ENCODE peak calls at places on chromosomes 11 and 22, in six cellular contexts. Q is GM12878, G is OCI-LY7, V is PC-3, K is GM23248, J is HCT116. Z is an unnamed sample. For H3K4me1, the result is how much of the 10 kb centered on the place peaks cover.

GRCh38 chr11:128334311-128335044 is 252.9 kb downstream of the ETS1 start:
- DNase-seq in Q (no peak), G (no peak), V (peak), K (no peak), J (no peak), Z (no peak)

GRCh38 chr11:87352759-87353707 is 315.3 kb downstream of the TMEM135 start:
- DNase-seq in Q (no peak), G (peak), V (peak), K (peak), J (peak), Z (peak)

GRCh38 chr11:88552377-88553029 is 215.0 kb upstream of the CTSC start:
- DNase-seq in Q (peak), G (peak), V (peak), K (peak), J (peak), Z (peak)

GRCh38 chr11:12173111-12173510 is 62.7 kb downstream of the MICAL2 start:
- DNase-seq in Q (no peak), G (no peak), V (no peak), K (no peak), J (no peak), Z (no peak)

GRCh38 chr11:46733234-46733633 is 14.2 kb downstream of the F2 start:
- DNase-seq in Q (no peak), G (no peak), V (no peak), K (no peak), J (no peak), Z (no peak)

GRCh38 chr11:14418801-14419417 is 59.9 kb upstream of the RRAS2 start:
- DNase-seq in Q (no peak), G (peak), V (peak), K (peak), J (peak), Z (peak)

GRCh38 chr11:1852885-1853284 is at the start of gene LSP1:
- DNase-seq in Q (peak), G (peak), V (no peak), K (no peak), J (no peak), Z (no peak)

GRCh38 chr11:19827399-19828135 is 114.9 kb downstream of the NAV2 start:
- DNase-seq in Q (no peak), G (peak), V (no peak), K (no peak), J (no peak), Z (peak)

GRCh38 chr22:26401726-26402125 is 27.3 kb upstream of the ASPHD2 start:
- DNase-seq in Q (no peak), G (no peak), V (no peak), K (no peak), J (peak), Z (peak)

GRCh38 chr11:6672006-6672405 is 11.1 kb downstream of the MRPL17 start:
- DNase-seq in Q (no peak), G (no peak), V (no peak), K (no peak), J (no peak), Z (no peak)
- H2AFZ ChIP-seq in Q (no peak), G (no peak), V (no peak), K (no peak), J (no peak), Z (no peak)

GRCh38 chr11:73466643-73467042 is 90.4 kb downstream of the RELT start:
- DNase-seq in Q (no peak), G (no peak), V (no peak), K (no peak), J (no peak), Z (peak)
- H3K4me1 ChIP-seq in Q (under half), G (under half), V (under half), K (under half), J (under half), Z (under half)

DNA sequence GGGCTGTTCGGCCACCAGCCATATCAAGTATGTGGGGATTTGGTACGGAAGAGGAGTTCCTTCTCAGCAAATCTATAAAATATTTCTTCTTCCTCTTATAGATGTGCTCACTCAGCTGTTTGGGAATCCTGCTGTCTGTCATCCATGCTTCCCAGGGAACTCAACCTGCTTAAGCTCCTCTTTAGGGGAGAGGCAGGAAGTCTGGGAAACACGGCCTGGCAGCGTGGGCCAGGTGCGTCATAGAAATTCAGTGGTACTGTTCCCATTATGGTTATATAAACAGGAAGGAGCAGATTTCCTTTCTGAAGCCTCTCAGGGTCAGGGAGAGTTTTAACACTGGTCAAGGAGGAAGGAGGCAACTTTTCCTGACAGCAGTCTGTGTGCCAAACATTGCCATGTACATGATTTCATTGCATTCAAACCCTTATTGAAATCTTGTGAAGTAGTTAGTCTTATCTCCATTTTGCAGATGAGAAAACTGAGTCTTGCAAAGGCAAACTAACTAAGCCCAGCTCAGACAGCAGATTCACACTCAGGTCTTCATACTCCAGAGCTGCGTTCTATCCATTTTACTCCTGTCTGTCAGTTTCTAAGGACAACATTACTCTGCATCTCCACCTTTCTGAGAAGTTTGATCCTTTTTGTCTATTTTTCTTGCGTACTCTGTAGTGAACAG is 35.4 kb upstream of the AMOTL1 start:
- DNase-seq in Q (no peak), G (no peak), V (peak), K (peak), J (no peak), Z (no peak)
- H2AFZ ChIP-seq in Q (no peak), G (no peak), V (no peak), K (peak), J (peak), Z (peak)

DNA sequence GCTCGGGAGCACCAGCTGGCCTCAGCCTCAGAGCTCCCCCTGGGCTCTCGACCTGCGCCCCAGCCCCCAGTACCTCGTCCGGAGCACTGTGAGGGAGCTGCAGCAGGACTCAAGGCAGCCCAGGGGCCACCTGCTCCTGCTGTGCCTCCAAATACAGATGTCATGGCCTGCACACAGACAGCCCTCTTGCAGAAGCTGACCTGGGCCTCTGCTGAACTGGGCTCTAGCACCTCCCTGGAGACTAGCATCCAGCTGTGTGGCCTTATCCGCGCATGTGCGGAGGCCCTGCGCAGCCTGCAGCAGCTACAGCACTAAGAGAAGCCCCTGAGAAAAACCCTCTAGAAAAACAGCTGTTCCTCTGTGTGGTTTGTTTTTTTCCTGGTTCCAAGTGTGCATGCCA is 918 bp upstream of the FAM89B start:
- DNase-seq in Q (no peak), G (no peak), V (no peak), K (no peak), J (no peak), Z (no peak)
- H3K4me1 ChIP-seq in Q (under half), G (half or more), V (half or more), K (under half), J (under half), Z (under half)

GRCh38 chr11:17476317-17477083 is at the start of gene ABCC8:
- DNase-seq in Q (no peak), G (no peak), V (no peak), K (no peak), J (no peak), Z (peak)
- H2AFZ ChIP-seq in Q (no peak), G (no peak), V (no peak), K (no peak), J (no peak), Z (peak)

DNA sequence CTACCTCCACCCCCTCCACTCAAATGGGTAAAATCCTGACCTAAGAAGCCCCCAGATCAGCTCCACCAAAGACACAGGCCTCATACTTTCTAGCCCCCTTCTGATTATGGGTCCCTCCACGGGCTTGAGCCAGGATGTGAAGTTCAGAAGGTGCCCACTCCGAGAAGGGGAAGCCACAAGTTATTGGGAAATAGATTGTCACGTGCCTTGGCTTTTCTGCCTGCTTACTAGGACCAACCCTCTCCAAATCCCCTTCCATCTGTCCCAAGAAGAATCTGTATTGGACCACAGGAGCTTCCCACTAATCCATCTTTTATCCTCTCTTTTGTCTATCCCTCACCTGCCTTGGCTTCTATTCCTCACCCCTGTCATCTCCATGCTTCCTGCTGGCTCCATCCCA is 3.0 kb upstream of the NRGN start:
- DNase-seq in Q (no peak), G (no peak), V (no peak), K (no peak), J (no peak), Z (no peak)
- H3K4me1 ChIP-seq in Q (under half), G (under half), V (under half), K (under half), J (under half), Z (under half)

GRCh38 chr11:27234961-27235360 is 128.1 kb downstream of the CCDC34 start:
- DNase-seq in Q (no peak), G (no peak), V (no peak), K (no peak), J (no peak), Z (no peak)

GRCh38 chr11:27231519-27231918 is 131.5 kb downstream of the CCDC34 start:
- DNase-seq in Q (no peak), G (no peak), V (no peak), K (peak), J (no peak), Z (no peak)

GRCh38 chr11:27233654-27234042 is 129.4 kb downstream of the CCDC34 start:
- DNase-seq in Q (no peak), G (no peak), V (no peak), K (peak), J (no peak), Z (no peak)

GRCh38 chr11:27237641-27238040 is 125.4 kb downstream of the CCDC34 start:
- DNase-seq in Q (no peak), G (no peak), V (no peak), K (no peak), J (no peak), Z (no peak)

GRCh38 chr11:27234043-27234668 is 128.9 kb downstream of the CCDC34 start:
- DNase-seq in Q (peak), G (peak), V (peak), K (peak), J (no peak), Z (no peak)
- H2AFZ ChIP-seq in Q (no peak), G (peak), V (no peak), K (peak), J (no peak), Z (peak)

GRCh38 chr11:34787899-34788298 is 128.3 kb downstream of the APIP start:
- DNase-seq in Q (no peak), G (no peak), V (peak), K (no peak), J (no peak), Z (no peak)

GRCh38 chr11:34790620-34791019 is 125.6 kb downstream of the APIP start:
- DNase-seq in Q (no peak), G (no peak), V (peak), K (no peak), J (no peak), Z (peak)

GRCh38 chr11:34788642-34789041 is 127.5 kb downstream of the APIP start:
- DNase-seq in Q (no peak), G (no peak), V (no peak), K (no peak), J (no peak), Z (no peak)

GRCh38 chr11:34787348-34787747 is 128.8 kb downstream of the APIP start:
- DNase-seq in Q (no peak), G (no peak), V (no peak), K (no peak), J (no peak), Z (no peak)

DNA sequence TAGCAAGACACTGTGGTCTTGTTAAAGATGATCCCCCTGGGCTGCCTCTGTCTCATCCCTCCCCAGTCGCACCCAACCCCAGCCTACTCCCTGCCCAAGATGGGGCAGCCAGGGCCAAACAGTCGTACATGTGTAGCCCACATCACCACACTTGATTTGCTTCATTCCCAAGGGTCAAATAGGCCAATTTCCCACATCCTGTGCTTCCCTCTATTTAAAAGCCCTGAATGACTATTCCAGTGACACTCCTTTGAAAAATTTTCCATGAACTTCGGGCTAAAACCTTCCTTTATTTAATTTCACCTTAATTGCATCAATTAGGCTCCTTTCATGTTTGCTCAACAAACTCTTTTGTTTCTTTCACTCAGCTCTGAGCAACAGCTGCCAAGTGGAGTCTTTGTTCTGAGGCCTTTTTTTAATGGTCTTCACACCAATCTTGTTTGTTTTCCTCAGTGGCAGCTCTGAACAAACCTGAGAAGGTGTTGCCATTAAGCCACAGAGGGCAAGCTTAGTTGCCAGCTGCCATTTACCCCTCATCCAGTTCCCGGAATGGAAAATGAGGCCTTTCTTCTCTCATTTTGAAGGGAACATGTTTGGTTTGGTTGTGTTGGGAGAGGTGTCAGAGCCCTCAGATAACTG is 126.9 kb downstream of the APIP start:
- DNase-seq in Q (no peak), G (no peak), V (no peak), K (no peak), J (no peak), Z (no peak)
- H3K4me1 ChIP-seq in Q (under half), G (under half), V (under half), K (under half), J (under half), Z (under half)

GRCh38 chr11:83583953-83584352 is 297.8 kb upstream of the CCDC90B start:
- DNase-seq in Q (peak), G (no peak), V (peak), K (peak), J (no peak), Z (no peak)
- H2AFZ ChIP-seq in Q (peak), G (no peak), V (no peak), K (no peak), J (no peak), Z (no peak)

GRCh38 chr11:72221386-72221785 is 3.2 kb upstream of the INPPL1 start:
- DNase-seq in Q (no peak), G (peak), V (no peak), K (no peak), J (no peak), Z (no peak)

GRCh38 chr11:72223615-72224586 is 666 bp upstream of the INPPL1 start:
- DNase-seq in Q (no peak), G (peak), V (peak), K (peak), J (peak), Z (peak)

GRCh38 chr11:72222106-72222891 is 2.3 kb upstream of the INPPL1 start:
- DNase-seq in Q (no peak), G (peak), V (no peak), K (no peak), J (no peak), Z (no peak)

GRCh38 chr11:72224587-72225410 is at the start of gene INPPL1:
- DNase-seq in Q (no peak), G (peak), V (peak), K (peak), J (no peak), Z (peak)

DNA sequence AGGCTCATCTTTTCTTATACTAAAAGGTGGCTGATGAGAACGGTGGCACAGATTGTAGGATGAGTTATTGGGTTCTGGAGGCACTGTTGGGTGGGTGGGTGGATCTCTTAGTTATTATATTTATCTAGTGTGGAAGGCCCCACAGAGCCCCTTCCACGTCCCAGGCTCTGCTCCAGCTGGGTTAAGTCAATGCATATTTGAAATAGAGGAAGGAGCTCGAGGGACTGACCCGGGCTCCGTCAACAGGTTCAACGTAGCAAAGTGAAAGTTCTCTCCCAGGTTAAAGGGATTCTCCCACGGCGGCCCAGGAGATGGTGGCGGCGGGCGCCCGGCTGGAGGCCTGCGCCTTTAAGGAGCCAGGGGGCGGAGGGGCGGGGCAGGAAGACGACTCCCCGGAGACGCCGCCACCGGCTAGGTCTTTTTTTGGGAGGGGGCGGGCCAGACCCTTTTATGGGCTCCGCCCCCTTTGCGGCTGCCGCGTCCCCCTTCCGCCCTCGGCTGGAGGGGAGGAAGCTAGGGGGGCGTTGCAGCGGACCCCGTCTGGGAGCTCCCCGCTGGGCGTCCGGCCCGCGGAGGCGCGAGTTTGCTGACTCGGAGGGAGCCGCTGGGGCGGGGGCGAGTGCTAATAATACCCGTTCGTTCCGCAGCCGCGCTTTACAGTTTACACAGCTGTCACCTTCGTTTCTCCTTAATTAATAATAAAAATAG is 1.5 kb upstream of the INPPL1 start:
- DNase-seq in Q (peak), G (peak), V (peak), K (peak), J (peak), Z (peak)
- H3K4me1 ChIP-seq in Q (under half), G (half or more), V (under half), K (under half), J (under half), Z (under half)

Z was measured in GM23338.